ENCODE peak calls at places on chromosomes 7 and 10, in nine cellular contexts. E, X, Z, T, S, M, H, U and O are unnamed samples.

GRCh38 chr7:134768243-134768642 is 11.2 kb upstream of the CALD1 start:
- DNase-seq in E (no peak), X (no peak), Z (no peak), T (no peak), S (no peak), M (no peak), H (no peak), U (no peak), O (no peak)

GRCh38 chr10:58627392-58627791 is 114.7 kb downstream of the BICC1 start:
- DNase-seq in E (no peak), X (no peak), Z (no peak), T (no peak), S (no peak), M (no peak), H (no peak), U (no peak), O (no peak)

GRCh38 chr10:70603439-70603778 is 868 bp upstream of the PRF1 start:
- DNase-seq in E (no peak), X (no peak), Z (no peak), T (peak), S (no peak), M (no peak), H (peak), U (no peak), O (no peak)

GRCh38 chr7:1853619-1854520 is 183.8 kb downstream of the ELFN1 start:
- DNase-seq in E (no peak), X (no peak), Z (no peak), T (no peak), S (peak), M (no peak), H (no peak), U (no peak), O (no peak)

GRCh38 chr7:40805361-40805760 is 670.6 kb downstream of the SUGCT start:
- DNase-seq in E (no peak), X (no peak), Z (no peak), T (no peak), S (no peak), M (no peak), H (no peak), U (no peak), O (no peak)

GRCh38 chr7:116210345-116211005 is at the start of gene TES:
- DNase-seq in E (peak), X (peak), Z (peak), T (no peak), S (peak), M (peak), H (peak), U (peak), O (no peak)

GRCh38 chr10:124414077-124414476 is 4.6 kb downstream of the OAT start:
- DNase-seq in E (no peak), X (no peak), Z (no peak), T (no peak), S (no peak), M (peak), H (no peak), U (no peak), O (no peak)

GRCh38 chr10:5559642-5560141 is 34.9 kb downstream of the CALML3 start:
- DNase-seq in E (no peak), X (no peak), Z (no peak), T (no peak), S (no peak), M (peak), H (no peak), U (peak), O (no peak)

GRCh38 chr10:3757638-3758490 is 27.1 kb downstream of the KLF6 start:
- DNase-seq in E (peak), X (no peak), Z (no peak), T (no peak), S (no peak), M (no peak), H (peak), U (no peak), O (peak)

GRCh38 chr7:139943391-139943790 is 114.3 kb downstream of the TBXAS1 start:
- DNase-seq in E (no peak), X (no peak), Z (no peak), T (no peak), S (no peak), M (no peak), H (no peak), U (no peak), O (no peak)

GRCh38 chr7:113936982-113937381 is 18.2 kb upstream of the PPP1R3A start:
- DNase-seq in E (no peak), X (no peak), Z (no peak), T (no peak), S (no peak), M (no peak), H (no peak), U (no peak), O (no peak)

GRCh38 chr10:5272065-5272803 is 75.6 kb downstream of the AKR1C4 start:
- DNase-seq in E (no peak), X (no peak), Z (no peak), T (no peak), S (no peak), M (no peak), H (no peak), U (no peak), O (no peak)

GRCh38 chr10:71004176-71004575 is 115.8 kb upstream of the PCBD1 start:
- DNase-seq in E (no peak), X (no peak), Z (no peak), T (no peak), S (no peak), M (no peak), H (no peak), U (no peak), O (no peak)

GRCh38 chr7:151736403-151736909 is 140.5 kb downstream of the PRKAG2 start:
- DNase-seq in E (no peak), X (peak), Z (peak), T (peak), S (peak), M (peak), H (no peak), U (peak), O (no peak)

GRCh38 chr7:76122516-76123239 is 74.8 kb downstream of the MDH2 start:
- DNase-seq in E (no peak), X (no peak), Z (no peak), T (no peak), S (no peak), M (no peak), H (no peak), U (no peak), O (no peak)

GRCh38 chr10:27470890-27471289 is 33.2 kb upstream of the RAB18 start:
- DNase-seq in E (no peak), X (no peak), Z (no peak), T (no peak), S (no peak), M (no peak), H (no peak), U (no peak), O (no peak)

GRCh38 chr7:105224884-105225651 is 163.7 kb downstream of the SRPK2 start:
- DNase-seq in E (no peak), X (peak), Z (no peak), T (no peak), S (peak), M (peak), H (no peak), U (no peak), O (peak)

GRCh38 chr7:76191783-76192240 is 9.9 kb upstream of the SRRM3 start:
- DNase-seq in E (no peak), X (peak), Z (peak), T (no peak), S (peak), M (peak), H (no peak), U (no peak), O (no peak)

GRCh38 chr10:128091636-128092210 is 34.5 kb downstream of the MKI67 start:
- DNase-seq in E (no peak), X (no peak), Z (no peak), T (no peak), S (no peak), M (no peak), H (no peak), U (no peak), O (no peak)

GRCh38 chr10:58054881-58055280 is 212.8 kb downstream of the IPMK start:
- DNase-seq in E (no peak), X (no peak), Z (no peak), T (no peak), S (no peak), M (peak), H (no peak), U (no peak), O (no peak)

GRCh38 chr7:5429253-5429856 is 5.7 kb upstream of the TNRC18 start:
- DNase-seq in E (no peak), X (peak), Z (peak), T (no peak), S (no peak), M (peak), H (no peak), U (peak), O (no peak)

GRCh38 chr10:51389415-51390342 is 309.7 kb downstream of the CSTF2T start:
- DNase-seq in E (no peak), X (peak), Z (peak), T (no peak), S (peak), M (peak), H (peak), U (peak), O (no peak)

GRCh38 chr7:109527833-109528232 is 958.2 kb downstream of the DNAJB9 start:
- DNase-seq in E (no peak), X (no peak), Z (no peak), T (no peak), S (no peak), M (no peak), H (no peak), U (no peak), O (no peak)

GRCh38 chr10:131955591-131956340 is 26.0 kb downstream of the BNIP3 start:
- DNase-seq in E (no peak), X (no peak), Z (no peak), T (no peak), S (no peak), M (no peak), H (no peak), U (no peak), O (no peak)

GRCh38 chr10:89710748-89711147 is 9.4 kb downstream of the KIF20B start:
- DNase-seq in E (no peak), X (no peak), Z (no peak), T (no peak), S (no peak), M (peak), H (no peak), U (no peak), O (no peak)

GRCh38 chr7:101913876-101914275 is 96.5 kb downstream of the CUX1 start:
- DNase-seq in E (no peak), X (no peak), Z (no peak), T (no peak), S (no peak), M (peak), H (no peak), U (no peak), O (no peak)

GRCh38 chr7:7719235-7719634 is 828 bp upstream of the RPA3 start:
- DNase-seq in E (no peak), X (peak), Z (peak), T (no peak), S (peak), M (peak), H (peak), U (no peak), O (peak)

GRCh38 chr10:131702521-131703356 is 198.1 kb upstream of the PPP2R2D start:
- DNase-seq in E (no peak), X (no peak), Z (no peak), T (peak), S (no peak), M (no peak), H (no peak), U (no peak), O (no peak)

GRCh38 chr10:9342865-9343450 is 1288.5 kb downstream of the GATA3 start:
- DNase-seq in E (no peak), X (peak), Z (no peak), T (no peak), S (peak), M (peak), H (no peak), U (no peak), O (no peak)

GRCh38 chr10:108003061-108003460 is 838.6 kb upstream of the SORCS1 start:
- DNase-seq in E (no peak), X (no peak), Z (no peak), T (no peak), S (no peak), M (no peak), H (no peak), U (no peak), O (no peak)

GRCh38 chr10:44969854-44970253 is 8.8 kb downstream of the DEPP1 start:
- DNase-seq in E (no peak), X (no peak), Z (no peak), T (no peak), S (no peak), M (no peak), H (no peak), U (no peak), O (no peak)
- H3K27ac ChIP-seq in E (no peak), X (no peak), Z (no peak), T (peak), S (no peak), M (no peak), H (no peak), U (no peak), O (no peak)

DNA sequence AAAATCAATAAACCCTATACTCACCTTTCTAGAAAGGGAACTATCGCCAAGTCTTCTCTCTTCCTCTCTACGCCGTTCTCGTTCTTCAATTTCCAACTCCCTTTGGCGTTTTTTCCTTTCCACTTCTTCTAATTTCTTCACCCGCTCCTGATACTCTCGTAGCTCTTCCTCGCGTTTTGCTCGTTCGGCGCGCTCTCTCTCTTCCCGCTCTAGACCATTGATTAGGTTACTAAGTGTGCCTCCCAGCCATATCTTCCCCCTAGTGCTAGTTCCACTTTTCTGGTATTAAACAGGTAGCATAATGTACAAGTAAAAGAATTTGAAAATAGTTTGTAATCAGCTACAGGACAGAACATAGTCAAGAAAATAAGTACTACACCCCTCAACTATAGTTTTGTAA is 20.3 kb downstream of the NANOS1 start:
- DNase-seq in E (no peak), X (no peak), Z (no peak), T (no peak), S (no peak), M (no peak), H (no peak), U (no peak), O (no peak)
- H3K27ac ChIP-seq in E (no peak), X (no peak), Z (no peak), T (no peak), S (no peak), M (no peak), H (no peak), U (no peak), O (no peak)

GRCh38 chr7:3149231-3149960 is 105.7 kb upstream of the CARD11 start:
- DNase-seq in E (no peak), X (no peak), Z (no peak), T (no peak), S (no peak), M (no peak), H (no peak), U (no peak), O (no peak)
- H3K27ac ChIP-seq in E (no peak), X (no peak), Z (no peak), T (no peak), S (no peak), M (no peak), H (no peak), U (no peak), O (no peak)

GRCh38 chr10:49186613-49187012 is 1.6 kb downstream of the TMEM273 start:
- DNase-seq in E (no peak), X (no peak), Z (no peak), T (no peak), S (no peak), M (no peak), H (no peak), U (no peak), O (no peak)

GRCh38 chr10:49187044-49187484 is 1.1 kb downstream of the TMEM273 start:
- DNase-seq in E (no peak), X (no peak), Z (peak), T (peak), S (no peak), M (no peak), H (no peak), U (peak), O (no peak)

GRCh38 chr10:49184642-49185111 is 3.5 kb downstream of the TMEM273 start:
- DNase-seq in E (no peak), X (no peak), Z (peak), T (peak), S (peak), M (no peak), H (no peak), U (no peak), O (no peak)

GRCh38 chr10:49183596-49184542 is 4.3 kb downstream of the TMEM273 start:
- DNase-seq in E (no peak), X (no peak), Z (peak), T (peak), S (no peak), M (no peak), H (peak), U (peak), O (no peak)

GRCh38 chr10:49185213-49185612 is 3.0 kb downstream of the TMEM273 start:
- DNase-seq in E (no peak), X (no peak), Z (no peak), T (no peak), S (no peak), M (no peak), H (no peak), U (no peak), O (no peak)
- H3K27ac ChIP-seq in E (peak), X (no peak), Z (no peak), T (no peak), S (no peak), M (no peak), H (no peak), U (no peak), O (no peak)

GRCh38 chr10:61895898-61896605 is 5.4 kb upstream of the ARID5B start:
- DNase-seq in E (no peak), X (no peak), Z (no peak), T (no peak), S (no peak), M (no peak), H (no peak), U (no peak), O (no peak)
- H3K27ac ChIP-seq in E (no peak), X (no peak), Z (no peak), T (no peak), S (no peak), M (no peak), H (no peak), U (no peak), O (no peak)

DNA sequence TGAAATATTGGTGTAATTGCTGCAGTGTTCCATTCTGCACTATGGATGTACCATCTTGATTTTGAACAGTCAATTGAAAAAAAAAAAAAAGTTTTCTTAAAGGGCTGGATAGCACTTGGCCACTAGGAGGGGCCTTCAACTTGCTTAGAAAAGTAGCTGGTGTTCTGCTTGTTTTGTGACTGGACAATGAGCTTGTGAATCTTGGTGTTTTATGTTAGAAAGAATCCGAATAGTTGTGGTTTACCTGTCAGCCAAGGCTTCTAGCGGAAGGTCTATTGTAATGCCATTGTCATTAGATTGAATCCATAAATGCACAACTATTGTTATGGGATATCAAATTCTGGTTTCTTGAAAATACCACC is 77.1 kb downstream of the BMPER start:
- DNase-seq in E (no peak), X (no peak), Z (no peak), T (no peak), S (no peak), M (peak), H (no peak), U (no peak), O (peak)
- H3K27ac ChIP-seq in E (no peak), X (no peak), Z (no peak), T (no peak), S (no peak), M (no peak), H (no peak), U (no peak), O (no peak)

DNA sequence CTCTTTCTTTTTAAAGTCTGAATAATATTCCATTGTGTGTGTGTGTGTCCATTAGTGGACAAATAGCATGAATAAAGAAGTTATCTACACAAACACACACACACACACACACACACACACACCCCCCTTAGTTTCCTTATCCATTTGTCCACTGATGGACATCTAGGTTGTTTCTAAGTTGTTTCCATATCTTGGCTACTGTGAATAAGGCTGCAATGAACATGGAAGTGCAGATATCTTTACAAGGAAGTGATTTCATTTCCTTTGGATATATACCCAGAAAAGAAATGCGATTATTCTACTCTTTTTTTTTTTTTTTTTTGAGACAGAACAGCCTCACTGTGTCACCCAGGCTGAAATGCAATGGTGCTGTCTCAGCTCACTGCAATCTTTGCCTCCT is 113.5 kb downstream of the MBL2 start:
- DNase-seq in E (no peak), X (no peak), Z (no peak), T (no peak), S (no peak), M (no peak), H (no peak), U (no peak), O (no peak)
- H3K27ac ChIP-seq in E (no peak), X (no peak), Z (no peak), T (no peak), S (no peak), M (no peak), H (no peak), U (no peak), O (no peak)

GRCh38 chr10:34489436-34489835 is 325.7 kb downstream of the PARD3 start:
- DNase-seq in E (no peak), X (no peak), Z (no peak), T (no peak), S (no peak), M (no peak), H (no peak), U (no peak), O (no peak)

GRCh38 chr10:34489973-34490372 is 325.1 kb downstream of the PARD3 start:
- DNase-seq in E (no peak), X (peak), Z (no peak), T (no peak), S (peak), M (peak), H (no peak), U (no peak), O (peak)

GRCh38 chr10:34494012-34494411 is 321.1 kb downstream of the PARD3 start:
- DNase-seq in E (no peak), X (no peak), Z (no peak), T (no peak), S (no peak), M (peak), H (no peak), U (no peak), O (peak)

GRCh38 chr10:34492081-34492480 is 323.0 kb downstream of the PARD3 start:
- DNase-seq in E (no peak), X (no peak), Z (no peak), T (no peak), S (peak), M (no peak), H (no peak), U (no peak), O (peak)

DNA sequence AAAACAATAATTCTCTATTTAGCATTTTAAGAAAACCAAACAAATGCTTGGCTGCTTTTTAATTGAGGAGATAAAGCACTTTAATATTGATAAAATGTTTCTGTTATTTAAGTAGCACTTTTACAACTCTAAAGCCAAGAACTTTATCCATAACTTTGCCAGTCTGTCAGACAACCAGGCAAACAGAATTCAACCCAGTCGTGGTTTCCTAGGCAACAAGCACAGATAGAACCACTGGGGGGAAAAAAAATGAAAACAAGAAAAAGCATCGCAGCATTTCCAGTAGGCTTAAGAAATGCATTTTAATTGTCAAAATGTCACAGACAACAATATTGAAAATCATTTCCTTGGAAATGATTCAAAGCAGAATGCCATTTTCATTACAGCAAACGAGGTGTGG is 323.4 kb downstream of the PARD3 start:
- DNase-seq in E (no peak), X (no peak), Z (no peak), T (no peak), S (peak), M (no peak), H (no peak), U (no peak), O (no peak)
- H3K27ac ChIP-seq in E (no peak), X (no peak), Z (no peak), T (no peak), S (no peak), M (no peak), H (no peak), U (no peak), O (peak)